ENCODE peak calls at places on chromosomes 1 and 21, in ten cellular contexts. G is neural progenitor cell, H is psoas muscle, B is heart right ventricle, E is keratinocyte, F is upper lobe of right lung, Q is tibial artery, V is HCT116, D is lower lobe of right lung, S is uterus. U is an unnamed sample. For H3K27me3, the result is how much of the 10 kb centered on the place peaks cover.

GRCh38 chr1:176211395-176212165 is 4.5 kb upstream of the COP1 start:
- DNase-seq in G (no peak), H (no peak), S (no peak), B (no peak), F (no peak), D (no peak), Q (no peak), V (no peak), E (no peak), U (no peak)

GRCh38 chr1:220528679-220529529 is 968 bp downstream of the MARK1 start:
- DNase-seq in D (no peak), V (no peak), Q (peak), E (no peak), B (peak), G (peak), S (peak), H (peak), F (no peak), U (no peak)

GRCh38 chr1:220880367-220880680 is 1.1 kb downstream of the HLX start:
- DNase-seq in D (no peak), S (no peak), F (no peak), Q (no peak), V (no peak), G (no peak), B (no peak), E (no peak), H (no peak), U (no peak)

GRCh38 chr1:38919075-38919474 is 22.6 kb downstream of the RHBDL2 start:
- DNase-seq in H (peak), S (no peak), F (no peak), E (no peak), V (no peak), G (no peak), D (no peak), Q (no peak), B (no peak), U (no peak)

GRCh38 chr1:226602186-226603029 is 53.8 kb downstream of the STUM start:
- DNase-seq in H (peak), E (peak), D (no peak), G (no peak), S (peak), Q (peak), V (no peak), B (peak), F (no peak), U (no peak)

GRCh38 chr1:58886611-58887010 is 102.8 kb upstream of the JUN start:
- DNase-seq in V (no peak), Q (peak), F (no peak), H (no peak), G (no peak), E (no peak), D (no peak), S (no peak), B (no peak), U (no peak)

GRCh38 chr1:159916240-159917051 is 8.9 kb downstream of the TAGLN2 start:
- DNase-seq in H (no peak), D (no peak), Q (no peak), E (no peak), V (no peak), F (peak), B (no peak), S (no peak), G (peak), U (no peak)

GRCh38 chr1:56867491-56867890 is 12.9 kb downstream of the C8A start:
- DNase-seq in Q (no peak), D (no peak), H (no peak), B (no peak), E (no peak), F (no peak), G (no peak), S (no peak), V (no peak), U (no peak)

GRCh38 chr1:26027716-26028489 is 6.3 kb downstream of the EXTL1 start:
- DNase-seq in G (no peak), H (no peak), B (no peak), F (no peak), E (no peak), D (no peak), Q (no peak), V (no peak), S (no peak), U (no peak)

GRCh38 chr1:58753431-58753866 is 30.4 kb downstream of the JUN start:
- DNase-seq in D (no peak), G (no peak), Q (no peak), H (no peak), E (no peak), F (no peak), B (no peak), V (no peak), S (no peak), U (no peak)

GRCh38 chr21:20570824-20571232 is 427.4 kb upstream of the NCAM2 start:
- DNase-seq in S (no peak), G (peak), E (no peak), V (no peak), Q (no peak), H (no peak), F (no peak), B (no peak), D (no peak), U (no peak)

GRCh38 chr1:211932581-211933010 is 102.0 kb upstream of the LPGAT1 start:
- DNase-seq in E (no peak), V (no peak), D (no peak), H (no peak), Q (no peak), G (no peak), B (no peak), S (no peak), F (no peak), U (no peak)

GRCh38 chr1:40922969-40923368 is 56.5 kb upstream of the CTPS1 start:
- DNase-seq in H (no peak), D (no peak), G (no peak), B (no peak), E (no peak), S (no peak), Q (no peak), V (no peak), F (peak), U (no peak)

GRCh38 chr1:6459850-6460265 is 6.1 kb downstream of the TNFRSF25 start:
- DNase-seq in F (no peak), Q (no peak), V (no peak), B (no peak), G (peak), H (no peak), E (no peak), S (no peak), D (no peak), U (no peak)

GRCh38 chr1:228650141-228650540 is 85.1 kb upstream of the RHOU start:
- DNase-seq in B (no peak), V (no peak), D (peak), E (no peak), F (no peak), S (no peak), Q (no peak), G (peak), H (peak), U (no peak)
- TF ChIP-seq CTCF in B (no peak), V (no peak), D (no peak), E (no peak), F (no peak), S (no peak), Q (no peak), G (peak), H (no peak), U (peak)

DNA sequence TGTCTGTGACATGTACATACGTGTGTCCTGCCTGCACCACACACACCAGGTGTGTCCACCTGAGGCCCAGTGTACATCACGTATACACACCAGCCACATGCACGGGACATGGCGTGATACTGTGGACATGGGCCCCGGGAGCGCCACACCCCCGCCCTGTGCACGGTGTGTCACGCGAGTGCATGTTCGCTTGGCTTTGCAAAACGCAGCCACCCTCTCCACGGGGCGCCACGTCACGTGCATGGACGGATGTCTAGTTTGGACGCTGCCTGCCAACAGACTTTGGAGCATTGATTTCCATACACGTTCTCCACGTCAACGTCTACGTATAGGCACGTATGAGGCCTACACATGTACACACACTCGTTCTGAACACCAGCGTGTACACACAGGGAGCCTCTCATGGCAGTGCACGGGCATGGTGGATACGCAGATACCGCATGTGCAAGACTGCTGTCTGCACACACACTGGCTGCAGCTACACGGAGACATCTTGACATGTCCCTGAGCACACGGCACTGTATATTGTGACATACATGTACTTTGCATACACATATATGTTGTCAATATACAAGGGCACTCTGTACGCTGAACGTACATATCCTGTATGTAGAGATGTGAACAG is 2.7 kb downstream of the TMEM240 start:
- DNase-seq in Q (no peak), H (no peak), G (no peak), B (no peak), S (no peak), F (no peak), V (no peak), D (no peak), E (no peak), U (no peak)
- H3K27me3 ChIP-seq in Q (under half), H (under half), G (under half), B (under half), S (under half), F (under half), V (under half), D (under half), E (under half), U (under half)

DNA sequence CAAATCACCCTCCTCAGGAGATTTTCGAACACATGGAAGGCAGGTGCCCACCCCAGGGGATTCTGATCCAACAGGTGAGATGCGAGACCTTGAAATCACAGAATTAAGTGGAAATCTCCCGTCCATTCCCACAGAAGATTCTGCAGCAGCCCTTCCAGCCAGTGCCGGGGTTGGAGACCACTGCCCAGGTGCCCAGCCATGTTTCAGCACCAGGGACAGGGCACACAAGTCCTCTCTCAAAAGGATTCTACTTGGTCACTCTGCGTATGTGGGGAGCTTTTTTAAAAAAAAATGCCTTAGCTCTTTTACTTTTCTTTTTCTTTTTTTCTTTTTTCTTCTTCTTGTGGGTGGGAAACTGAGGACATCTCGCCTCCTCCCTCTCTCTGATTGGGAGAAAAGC is 80.7 kb downstream of the VWA5B1 start:
- DNase-seq in F (no peak), D (no peak), G (peak), S (no peak), B (no peak), Q (no peak), V (no peak), E (no peak), H (no peak), U (no peak)
- TF ChIP-seq CTCF in F (no peak), D (no peak), G (no peak), S (no peak), B (no peak), Q (no peak), V (no peak), E (no peak), H (no peak), U (no peak)

GRCh38 chr1:22154063-22154462 is 11.2 kb upstream of the WNT4 start:
- DNase-seq in G (no peak), E (no peak), V (no peak), Q (no peak), F (no peak), H (no peak), S (no peak), B (no peak), D (no peak), U (no peak)

GRCh38 chr1:22153653-22154052 is 10.8 kb upstream of the WNT4 start:
- DNase-seq in F (no peak), B (no peak), E (no peak), G (no peak), Q (no peak), V (no peak), D (no peak), H (no peak), S (no peak), U (no peak)

GRCh38 chr1:22157359-22157966 is 14.6 kb upstream of the WNT4 start:
- DNase-seq in B (no peak), H (no peak), S (no peak), F (no peak), Q (no peak), E (no peak), V (no peak), D (no peak), G (no peak), U (no peak)

GRCh38 chr1:22154626-22155025 is 11.7 kb upstream of the WNT4 start:
- DNase-seq in V (no peak), S (no peak), Q (no peak), F (no peak), E (no peak), B (no peak), H (no peak), G (no peak), D (no peak), U (no peak)

GRCh38 chr1:22155517-22155916 is 12.6 kb upstream of the WNT4 start:
- DNase-seq in V (no peak), Q (no peak), D (no peak), H (no peak), S (no peak), F (no peak), G (no peak), B (no peak), E (no peak), U (no peak)
- H3K27me3 ChIP-seq in V (under half), Q (under half), D (under half), H (under half), S (under half), F (under half), G (under half), B (under half), E (under half), U (under half)

DNA sequence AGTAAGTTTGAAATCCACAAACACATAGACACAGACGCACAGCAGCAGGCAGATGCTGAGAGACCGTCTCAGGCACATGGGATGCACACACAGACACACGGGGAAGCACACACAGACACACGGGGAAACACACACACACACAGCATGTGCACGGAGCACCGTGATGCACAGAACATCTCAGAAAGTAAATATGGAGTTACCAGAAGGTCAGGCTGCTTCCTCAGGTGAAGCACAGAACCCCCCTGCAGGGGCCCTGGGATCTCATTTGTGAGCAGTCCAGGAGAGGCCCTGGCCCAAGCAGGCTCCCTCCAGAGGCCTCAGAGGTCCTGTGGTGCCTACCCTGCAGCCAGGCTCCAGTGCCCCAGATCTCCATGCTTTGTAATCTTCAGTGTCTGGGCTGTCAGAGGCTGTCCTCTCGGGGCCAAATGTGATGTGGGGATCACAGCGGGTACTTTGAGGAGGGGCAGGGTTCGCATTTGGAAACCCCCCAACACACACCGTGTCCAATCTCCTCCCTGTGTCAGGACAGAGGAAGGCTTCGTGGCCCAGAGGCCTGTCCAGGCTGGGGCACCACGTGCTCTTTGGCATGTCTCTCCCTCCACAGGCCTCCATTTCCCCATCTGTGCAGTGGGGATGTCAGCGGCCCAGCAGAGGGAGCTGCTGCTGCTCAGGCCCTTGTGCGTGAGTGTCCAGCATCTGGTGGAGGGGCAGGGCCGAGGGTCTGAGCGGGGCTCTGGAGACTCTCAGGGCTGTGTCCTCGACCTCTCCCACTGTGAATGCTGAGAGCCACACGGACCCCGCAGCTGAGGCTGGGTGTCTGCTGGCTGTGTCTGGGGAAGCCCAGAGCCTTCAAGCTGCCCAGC is 23.0 kb upstream of the PRSS38 start:
- DNase-seq in D (no peak), G (peak), B (no peak), E (no peak), Q (no peak), F (no peak), H (no peak), S (no peak), V (no peak), U (no peak)
- TF ChIP-seq CTCF in D (no peak), G (peak), B (no peak), E (peak), Q (no peak), F (peak), H (no peak), S (no peak), V (peak), U (no peak)

DNA sequence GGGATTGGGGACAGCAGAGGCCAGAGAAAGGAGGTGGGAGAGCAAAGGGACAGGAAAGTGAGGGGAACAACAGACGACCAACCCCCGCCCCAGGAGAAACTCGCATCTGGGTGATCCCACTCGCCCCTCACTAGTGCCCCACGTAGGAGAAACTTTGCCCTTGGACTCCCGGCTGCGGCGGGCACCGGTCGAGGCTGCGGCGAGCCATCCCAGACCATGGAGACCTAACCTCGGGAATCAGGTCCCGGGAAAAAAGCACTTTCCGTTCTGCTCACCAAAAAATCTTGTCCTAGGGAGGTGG is 2.6 kb downstream of the GFI1 start:
- DNase-seq in E (no peak), D (peak), V (no peak), Q (no peak), S (no peak), F (no peak), H (no peak), B (no peak), G (no peak), U (no peak)
- H3K27me3 ChIP-seq in E (half or more), D (half or more), V (under half), Q (under half), S (under half), F (half or more), H (under half), B (half or more), G (half or more), U (half or more)

DNA sequence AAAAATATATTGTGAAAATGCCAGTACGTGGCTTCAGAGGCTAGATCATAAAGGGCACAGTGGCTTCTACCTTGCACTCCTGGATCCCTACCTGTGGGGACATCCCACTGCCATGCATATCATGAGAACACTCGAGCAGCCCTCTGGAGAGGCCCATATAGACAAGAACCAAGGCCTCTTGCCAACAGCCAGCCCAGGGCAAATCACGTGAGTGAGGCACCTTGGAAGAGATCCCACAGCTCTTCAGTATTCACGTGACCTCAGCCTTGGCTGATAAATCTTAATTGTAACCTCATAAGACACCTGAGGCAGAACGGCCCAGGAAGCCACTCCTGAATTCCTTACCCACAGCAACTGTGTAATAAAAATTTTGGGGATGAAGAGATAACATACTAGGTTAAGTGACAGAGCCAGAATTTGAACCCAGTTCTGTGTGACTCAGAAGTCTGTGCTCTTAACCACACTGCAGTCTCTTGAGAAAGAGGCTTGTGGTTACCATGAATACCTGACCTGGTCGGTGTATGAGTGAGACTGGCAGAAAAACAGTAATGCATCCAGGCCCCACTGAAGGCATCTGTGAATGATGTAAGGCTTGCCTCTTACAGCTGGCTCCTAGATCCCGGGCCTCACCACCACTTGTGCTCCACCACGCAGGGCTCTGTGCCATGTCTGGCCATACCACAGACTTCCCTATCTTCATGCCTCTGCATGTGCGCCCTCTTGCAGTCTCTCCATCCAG is 6.9 kb upstream of the A3GALT2 start:
- DNase-seq in E (peak), V (no peak), B (peak), F (peak), D (peak), G (no peak), S (peak), H (peak), Q (peak), U (peak)
- TF ChIP-seq CTCF in E (peak), V (no peak), B (no peak), F (no peak), D (no peak), G (no peak), S (no peak), H (no peak), Q (no peak), U (no peak)

GRCh38 chr1:18633428-18634155 is 2.9 kb downstream of the PAX7 start:
- DNase-seq in V (no peak), F (no peak), G (no peak), E (no peak), D (no peak), H (no peak), Q (no peak), S (no peak), B (no peak), U (no peak)
- H3K27me3 ChIP-seq in V (under half), F (half or more), G (half or more), E (half or more), D (half or more), H (under half), Q (under half), S (under half), B (half or more), U (half or more)

GRCh38 chr1:113363935-113364334 is 26.4 kb upstream of the MAGI3 start:
- DNase-seq in H (no peak), S (no peak), Q (no peak), F (no peak), E (no peak), D (no peak), V (no peak), G (no peak), B (no peak), U (no peak)
- TF ChIP-seq CTCF in H (no peak), S (no peak), Q (no peak), F (no peak), E (no peak), D (no peak), V (no peak), G (no peak), B (no peak), U (no peak)

GRCh38 chr1:207191061-207191460 is 87.0 kb downstream of the C4BPA start:
- DNase-seq in H (no peak), Q (no peak), D (no peak), F (no peak), S (no peak), E (no peak), V (no peak), G (no peak), B (no peak), U (no peak)
- H3K27me3 ChIP-seq in H (under half), Q (under half), D (under half), F (under half), S (under half), E (under half), V (under half), G (under half), B (under half), U (under half)